ENCODE peak calls at places on chromosomes 6 and 20, in seven cellular contexts. P is gastrocnemius medialis, H is ovary, W is spleen, V is A549, O is adrenal gland, B is psoas muscle. K is an unnamed sample.

GRCh38 chr6:11428351-11428750 is 109.2 kb upstream of the TMEM170B start:
- DNase-seq in V (no peak), W (no peak), H (no peak), P (no peak), O (no peak), B (no peak), K (no peak)

GRCh38 chr6:147311218-147311617 is 107.0 kb downstream of the STXBP5 start:
- DNase-seq in H (no peak), P (no peak), B (no peak), V (no peak), W (no peak), O (no peak), K (no peak)

GRCh38 chr6:9896806-9897205 is 518.1 kb downstream of the TFAP2A start:
- DNase-seq in H (no peak), O (no peak), P (no peak), B (no peak), V (no peak), W (no peak), K (no peak)

GRCh38 chr6:146860583-146860982 is 261.8 kb downstream of the ADGB start:
- DNase-seq in V (no peak), O (peak; percentile 66), B (no peak), W (no peak), P (no peak), H (no peak), K (no peak)

GRCh38 chr6:156944412-156944811 is 167.2 kb downstream of the ARID1B start:
- DNase-seq in H (no peak), P (no peak), V (no peak), O (no peak), W (no peak), B (no peak), K (no peak)

GRCh38 chr6:105568751-105569150 is 165.9 kb upstream of the PREP start:
- DNase-seq in B (no peak), O (no peak), W (no peak), V (no peak), H (no peak), P (no peak), K (no peak)

GRCh38 chr6:31490115-31490873 is 7.7 kb upstream of the MICB start:
- DNase-seq in O (peak; percentile 21), W (no peak), P (no peak), B (no peak), H (no peak), V (no peak), K (no peak)

GRCh38 chr6:81793811-81794210 is 41.3 kb upstream of the TENT5A start:
- DNase-seq in H (no peak), V (no peak), B (no peak), O (no peak), P (no peak), W (no peak), K (no peak)

GRCh38 chr6:75467284-75467683 is 26.3 kb downstream of the FILIP1 start:
- DNase-seq in H (no peak), B (no peak), O (no peak), V (no peak), P (no peak), W (no peak), K (no peak)

GRCh38 chr6:53461682-53462081 is 83.2 kb downstream of the GCLC start:
- DNase-seq in H (no peak), P (no peak), V (no peak), W (peak; percentile 75), O (no peak), B (no peak), K (no peak)

GRCh38 chr6:30152019-30152673 is 8.9 kb downstream of the TRIM10 start:
- DNase-seq in W (no peak), B (no peak), H (no peak), P (no peak), V (no peak), O (no peak), K (no peak)

GRCh38 chr6:18362058-18362561 is 25.0 kb upstream of the RNF144B start:
- DNase-seq in V (no peak), H (no peak), O (no peak), B (no peak), P (peak; percentile 35), W (no peak), K (no peak)

GRCh38 chr20:62929051-62929538 is 2.8 kb upstream of the DIDO1 start:
- DNase-seq in B (peak; percentile 76), W (peak; percentile 92), O (peak; percentile 69), P (no peak), V (no peak), H (peak; percentile 82), K (peak; percentile 54)

GRCh38 chr6:6931047-6932025 is 176.4 kb upstream of the RREB1 start:
- DNase-seq in P (no peak), W (no peak), V (no peak), O (no peak), H (no peak), B (no peak), K (no peak)

GRCh38 chr6:89369009-89369408 is 16.5 kb upstream of the UBE2J1 start:
- DNase-seq in V (no peak), O (peak; percentile 60), B (peak; percentile 61), W (no peak), H (peak; percentile 73), P (no peak), K (peak; percentile 84)

GRCh38 chr6:10084276-10084993 is 330.4 kb downstream of the TFAP2A start:
- DNase-seq in H (no peak), P (no peak), B (no peak), O (no peak), W (no peak), V (peak; percentile 2), K (no peak)

GRCh38 chr20:19275630-19276071 is 63.2 kb downstream of the SLC24A3 start:
- DNase-seq in V (no peak), H (peak; percentile 88), W (no peak), O (peak; percentile 95), B (peak; percentile 73), P (peak; percentile 49), K (peak; percentile 41)

GRCh38 chr6:37244430-37245310 is 12.9 kb upstream of the TBC1D22B start:
- DNase-seq in W (no peak), O (peak; percentile 94), B (peak; percentile 73), V (no peak), P (peak; percentile 73), H (peak; percentile 85), K (peak; percentile 95)

GRCh38 chr6:169751242-169752073 is at the start of the genes DYNLT2 and ERMARD:
- DNase-seq in B (peak; percentile 97), H (peak; percentile 97), V (peak; percentile 72), P (peak; percentile 85), O (peak; percentile 94), W (peak; percentile 98), K (peak; percentile 92)

GRCh38 chr6:133241088-133241900 is at the start of gene EYA4:
- DNase-seq in O (no peak), H (peak; percentile 29), W (peak; percentile 56), V (peak; percentile 41), P (peak; percentile 61), B (peak; percentile 85), K (no peak)

GRCh38 chr20:33516882-33517281 is 27.0 kb downstream of the CBFA2T2 start:
- DNase-seq in W (no peak), P (no peak), H (no peak), V (no peak), O (no peak), B (no peak), K (no peak)

GRCh38 chr6:56540232-56540631 is 102.5 kb downstream of the DST start:
- DNase-seq in V (no peak), B (no peak), H (no peak), O (no peak), P (no peak), W (no peak), K (no peak)

GRCh38 chr6:56803594-56803993 is 151.3 kb upstream of the BEND6 start:
- DNase-seq in W (no peak), V (no peak), B (no peak), P (no peak), H (no peak), O (no peak), K (no peak)

GRCh38 chr6:33813960-33814662 is 10.3 kb upstream of the MLN start:
- DNase-seq in W (no peak), O (no peak), B (no peak), V (no peak), P (no peak), H (no peak), K (no peak)

GRCh38 chr6:117498159-117498558 is 15.7 kb downstream of the DCBLD1 start:
- DNase-seq in P (no peak), H (no peak), B (no peak), V (no peak), W (no peak), O (no peak), K (no peak)

GRCh38 chr20:10846831-10847230 is 173.0 kb upstream of the JAG1 start:
- DNase-seq in O (no peak), H (no peak), P (no peak), B (no peak), V (no peak), W (no peak), K (no peak)

GRCh38 chr6:143843689-143844405 is 709 bp downstream of the LTV1 start:
- DNase-seq in P (no peak), W (no peak), V (peak; percentile 3), H (no peak), O (no peak), B (no peak), K (no peak)

GRCh38 chr6:85406641-85407075 is 43.2 kb upstream of the NT5E start:
- DNase-seq in V (no peak), O (no peak), H (no peak), P (no peak), B (no peak), W (no peak), K (no peak)
- H3K27ac ChIP-seq in V (peak overlapping the region; percentile 93), O (no peak overlapping the region), H (no peak overlapping the region), P (no peak overlapping the region), B (no peak overlapping the region), W (no peak overlapping the region), K (no peak overlapping the region)

DNA sequence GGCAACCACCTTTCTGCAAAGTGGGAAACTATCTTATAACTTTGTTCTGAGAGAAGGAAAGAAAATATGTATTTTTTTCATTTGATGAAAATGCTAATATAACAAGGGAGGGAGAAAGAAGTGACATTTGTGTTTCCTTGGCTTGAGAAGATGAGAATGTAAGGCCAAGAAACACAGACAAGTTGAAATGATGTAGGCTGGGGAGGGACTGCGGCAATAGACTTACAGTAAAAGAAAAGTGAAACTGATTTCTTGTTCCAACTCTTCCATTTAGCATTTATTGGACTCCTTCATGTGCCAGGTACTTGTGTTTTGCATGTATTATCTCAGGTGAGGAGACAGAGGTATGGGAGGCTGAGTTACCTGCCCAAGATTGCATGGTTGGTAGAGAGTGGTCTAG is 130.9 kb downstream of the CARMIL1 start:
- DNase-seq in P (no peak), W (no peak), V (no peak), B (no peak), O (no peak), H (no peak), K (no peak)
- H3K4me3 ChIP-seq in P (no peak overlapping the region), W (peak overlapping the region; percentile 28), V (no peak overlapping the region), B (no peak overlapping the region), O (no peak overlapping the region), H (no peak overlapping the region), K (no peak overlapping the region)

GRCh38 chr6:104531591-104531990 is 328.1 kb downstream of the HACE1 start:
- DNase-seq in B (no peak), H (no peak), V (no peak), W (no peak), P (no peak), O (no peak), K (no peak)
- H3K27ac ChIP-seq in B (no peak overlapping the region), H (no peak overlapping the region), V (no peak overlapping the region), W (peak overlapping the region; percentile 41), P (no peak overlapping the region), O (no peak overlapping the region), K (peak overlapping the region; percentile 59)

DNA sequence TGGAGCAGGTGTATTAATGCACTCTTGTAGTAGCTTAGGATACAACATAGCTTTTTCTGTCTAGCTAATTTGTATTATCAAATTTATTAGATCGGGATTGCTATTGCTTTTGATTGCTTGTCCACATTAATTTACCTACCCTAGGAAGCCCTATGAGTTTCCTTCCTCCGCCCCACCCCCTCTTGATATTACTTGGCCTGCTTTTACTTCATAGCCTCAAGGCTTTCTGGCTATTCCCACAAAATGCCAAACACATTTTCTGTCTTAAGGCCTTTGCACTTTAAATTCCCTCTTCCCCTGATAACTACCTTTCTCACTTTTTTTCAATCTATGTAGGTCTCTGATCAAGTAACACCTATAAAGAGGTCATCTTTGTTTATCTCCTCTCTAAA is 99.1 kb upstream of the PRSS16 start:
- DNase-seq in B (no peak), H (no peak), P (no peak), V (no peak), O (no peak), W (no peak), K (no peak)
- H3K4me3 ChIP-seq in B (no peak overlapping the region), H (no peak overlapping the region), P (no peak overlapping the region), V (no peak overlapping the region), O (no peak overlapping the region), W (no peak overlapping the region), K (no peak overlapping the region)

K was measured in tibial artery.